ENCODE peak calls at places on chromosomes 1 and 21, in five cellular contexts. F, U, Q, G and S are unnamed samples. For H3K4me1 and H3K9me3, the result is how much of the 10 kb centered on the place peaks cover.

GRCh38 chr1:9071554-9072235 is 2.3 kb upstream of the SLC2A5 start:
- DNase-seq in F (no peak), U (no peak), Q (no peak), G (peak), S (no peak)

GRCh38 chr1:234973426-234974250 is 155.0 kb downstream of the TOMM20 start:
- DNase-seq in F (no peak), U (no peak), Q (no peak), G (peak), S (no peak)

GRCh38 chr21:45140346-45140940 is 66.1 kb downstream of the ADARB1 start:
- DNase-seq in F (peak), U (peak), Q (peak), G (peak), S (peak)

GRCh38 chr21:37371041-37371397 is 4.4 kb downstream of the DYRK1A start:
- DNase-seq in F (no peak), U (no peak), Q (no peak), G (no peak), S (no peak)

GRCh38 chr1:78143152-78143551 is 97.4 kb downstream of the GIPC2 start:
- DNase-seq in F (no peak), U (peak), Q (no peak), G (no peak), S (no peak)

GRCh38 chr1:210841926-210842625 is 291.9 kb downstream of the KCNH1 start:
- DNase-seq in F (no peak), U (no peak), Q (no peak), G (no peak), S (no peak)

GRCh38 chr1:29420196-29420595 is 183.9 kb downstream of the PTPRU start:
- DNase-seq in F (no peak), U (no peak), Q (no peak), G (no peak), S (no peak)

GRCh38 chr1:21524686-21525339 is 15.6 kb downstream of the ALPL start:
- DNase-seq in F (peak), U (no peak), Q (no peak), G (no peak), S (no peak)

GRCh38 chr1:28890836-28891235 is 23.5 kb upstream of the EPB41 start:
- DNase-seq in F (no peak), U (no peak), Q (no peak), G (no peak), S (no peak)

GRCh38 chr1:208084220-208084619 is 160.0 kb downstream of the PLXNA2 start:
- DNase-seq in F (no peak), U (no peak), Q (no peak), G (no peak), S (no peak)

GRCh38 chr1:241518447-241519307 is 878 bp downstream of the FH start:
- DNase-seq in F (no peak), U (peak), Q (peak), G (no peak), S (no peak)

GRCh38 chr1:35557118-35557610 is at the start of gene KIAA0319L:
- DNase-seq in F (peak), U (no peak), Q (peak), G (peak), S (peak)

GRCh38 chr1:152479792-152480595 is 30.6 kb upstream of the LCE5A start:
- DNase-seq in F (no peak), U (peak), Q (no peak), G (no peak), S (peak)

GRCh38 chr1:185398022-185398421 is 81.0 kb upstream of the IVNS1ABP start:
- DNase-seq in F (no peak), U (no peak), Q (no peak), G (no peak), S (no peak)

GRCh38 chr1:44594871-44595735 is 79.2 kb downstream of the TMEM53 start:
- DNase-seq in F (peak), U (peak), Q (peak), G (peak), S (peak)

GRCh38 chr1:213194383-213194782 is 143.3 kb downstream of the RPS6KC1 start:
- DNase-seq in F (no peak), U (no peak), Q (no peak), G (no peak), S (no peak)

GRCh38 chr1:175646439-175647209 is 96.8 kb downstream of the TNR start:
- DNase-seq in F (no peak), U (no peak), Q (no peak), G (no peak), S (no peak)

GRCh38 chr1:89757532-89757931 is 63.3 kb upstream of the LRRC8D start:
- DNase-seq in F (peak), U (peak), Q (no peak), G (no peak), S (no peak)

GRCh38 chr1:224082146-224082545 is 31.8 kb upstream of the FBXO28 start:
- DNase-seq in F (no peak), U (no peak), Q (no peak), G (no peak), S (no peak)

GRCh38 chr1:101105877-101106276 is 80.3 kb upstream of the DPH5 start:
- DNase-seq in F (no peak), U (no peak), Q (no peak), G (no peak), S (no peak)

GRCh38 chr1:178629549-178630154 is 95.4 kb upstream of the RALGPS2 start:
- DNase-seq in F (no peak), U (no peak), Q (no peak), G (no peak), S (no peak)

GRCh38 chr1:85801520-85801919 is 93.3 kb upstream of the ZNHIT6 start:
- DNase-seq in F (no peak), U (no peak), Q (no peak), G (no peak), S (no peak)

DNA sequence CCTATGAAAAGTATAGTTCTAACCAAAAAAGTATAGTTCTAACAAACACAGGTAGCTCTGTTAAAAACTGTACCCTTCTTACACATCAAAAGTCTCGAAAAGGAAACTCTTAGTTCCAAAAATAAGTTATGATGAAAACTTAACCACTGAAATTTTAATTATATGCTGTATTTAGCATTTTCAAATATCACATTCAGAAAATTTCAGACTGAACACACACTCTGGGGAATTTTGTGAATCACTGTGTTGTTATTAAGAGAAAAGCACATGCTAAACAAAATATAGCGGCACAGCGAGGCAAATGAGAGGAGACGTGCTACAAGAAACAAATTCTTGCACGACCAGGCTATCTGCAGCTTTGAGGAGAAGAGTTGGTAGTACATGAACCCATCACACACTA is 30.4 kb downstream of the VAV3 start:
- DNase-seq in F (no peak), U (no peak), Q (no peak), G (no peak), S (no peak)
- H3K4me1 ChIP-seq in F (under half), U (under half), Q (under half), G (under half), S (under half)

DNA sequence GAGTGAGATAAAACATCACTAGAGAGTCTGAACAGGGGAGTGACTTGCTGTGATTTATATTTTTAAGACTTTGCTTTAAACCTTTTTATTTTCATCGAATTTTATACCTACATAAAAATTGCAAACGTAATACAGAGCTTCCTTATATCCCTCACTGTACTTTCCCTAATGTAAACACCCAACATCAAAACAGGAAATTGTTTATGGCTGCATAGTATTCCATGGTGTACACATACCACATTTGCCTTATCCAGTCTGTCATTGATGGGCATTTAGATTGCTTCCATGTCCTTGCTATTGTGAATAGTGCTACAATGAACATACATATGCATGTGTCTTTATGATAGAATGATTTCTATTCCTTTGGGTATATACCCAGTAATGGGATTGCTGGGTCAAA is 34.8 kb downstream of the LRIF1 start:
- DNase-seq in F (no peak), U (no peak), Q (no peak), G (no peak), S (no peak)
- H3K9me3 ChIP-seq in F (under half), U (under half), Q (under half), G (under half), S (under half)

GRCh38 chr1:232626452-232626851 is 3.5 kb downstream of the SIPA1L2 start:
- DNase-seq in F (no peak), U (no peak), Q (no peak), G (no peak), S (no peak)

GRCh38 chr1:232624892-232625291 is 5.0 kb downstream of the SIPA1L2 start:
- DNase-seq in F (no peak), U (no peak), Q (no peak), G (no peak), S (no peak)

GRCh38 chr1:232627171-232627570 is 2.8 kb downstream of the SIPA1L2 start:
- DNase-seq in F (no peak), U (no peak), Q (peak), G (no peak), S (no peak)

GRCh38 chr1:232627645-232628334 is 2.1 kb downstream of the SIPA1L2 start:
- DNase-seq in F (no peak), U (peak), Q (peak), G (no peak), S (no peak)

DNA sequence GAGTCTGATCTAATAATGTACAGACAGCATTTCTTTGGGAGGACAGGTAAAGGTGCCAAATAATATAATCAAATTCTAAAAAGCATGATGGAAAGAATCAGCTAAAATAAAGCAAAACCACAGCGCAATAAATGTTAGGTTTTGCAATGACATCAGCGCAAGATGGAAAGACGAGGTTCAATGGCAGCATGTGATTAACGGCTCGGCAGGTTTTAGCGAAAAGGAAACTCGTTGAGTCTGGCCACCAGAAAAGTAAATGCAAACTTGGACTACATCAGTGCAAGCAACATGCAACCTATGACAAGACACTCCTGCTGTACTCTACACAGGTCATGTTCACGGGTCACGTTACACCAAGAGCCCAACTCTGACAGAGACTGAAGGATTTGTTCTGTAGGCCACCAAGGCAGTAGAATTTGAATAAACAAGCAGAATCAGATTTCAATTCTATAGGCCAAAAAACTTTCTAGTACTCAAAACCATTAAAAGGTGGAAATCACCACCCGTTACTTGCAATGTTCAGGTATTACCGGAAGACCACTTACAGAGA is 4.5 kb downstream of the SIPA1L2 start:
- DNase-seq in F (no peak), U (no peak), Q (no peak), G (no peak), S (no peak)
- H3K4me1 ChIP-seq in F (under half), U (under half), Q (under half), G (half or more), S (under half)

GRCh38 chr1:2558420-2558819 is 2.2 kb downstream of the TNFRSF14 start:
- DNase-seq in F (peak), U (no peak), Q (no peak), G (no peak), S (no peak)

GRCh38 chr1:2559509-2560298 is 3.5 kb downstream of the TNFRSF14 start:
- DNase-seq in F (peak), U (no peak), Q (no peak), G (no peak), S (no peak)

GRCh38 chr1:2557146-2558029 is 1.2 kb downstream of the TNFRSF14 start:
- DNase-seq in F (peak), U (no peak), Q (no peak), G (no peak), S (no peak)

GRCh38 chr1:2558030-2558400 is 1.8 kb downstream of the TNFRSF14 start:
- DNase-seq in F (peak), U (no peak), Q (no peak), G (no peak), S (no peak)

GRCh38 chr1:2558861-2559260 is 2.7 kb downstream of the TNFRSF14 start:
- DNase-seq in F (peak), U (no peak), Q (no peak), G (no peak), S (no peak)
- H3K9me3 ChIP-seq in F (under half), U (under half), Q (under half), G (under half), S (under half)

DNA sequence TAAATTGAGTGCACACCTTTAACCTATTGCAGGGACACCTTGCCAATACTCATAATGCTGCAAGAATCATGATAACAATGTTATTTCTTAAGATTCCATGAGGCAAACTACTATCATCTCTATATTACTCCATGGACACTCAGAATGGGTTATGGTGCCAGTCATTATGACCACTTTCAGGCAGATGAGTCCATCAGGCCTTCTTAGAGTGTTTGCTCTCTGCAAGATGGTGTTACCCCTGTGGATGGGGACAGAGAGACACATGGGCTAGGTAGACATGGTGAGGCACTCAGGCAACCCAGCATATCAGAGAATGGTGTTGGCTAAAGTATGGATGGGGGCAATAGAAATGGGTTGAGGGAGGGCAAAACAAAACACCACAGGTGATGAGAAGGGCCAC is 59.7 kb downstream of the XCL2 start:
- DNase-seq in F (no peak), U (no peak), Q (no peak), G (no peak), S (no peak)
- H3K4me1 ChIP-seq in F (under half), U (under half), Q (under half), G (half or more), S (under half)